ENCODE peak calls at places on chromosomes 7 and 10, in four cellular contexts. Y, V, W and R are unnamed samples.
A peak's percentile ranks its signal among the peaks of the same experiment; 100 is the strongest.

GRCh38 chr7:51521054-51521453 is 204.4 kb upstream of the COBL start:
- DNase-seq in Y (no peak), W (no peak), V (no peak), R (no peak)

GRCh38 chr10:92304061-92304460 is 13.1 kb downstream of the MARCHF5 start:
- DNase-seq in Y (no peak), W (no peak), V (no peak), R (no peak)

GRCh38 chr10:17418249-17418648 is 36.1 kb downstream of the ST8SIA6 start:
- DNase-seq in V (peak; percentile 70), W (no peak), Y (no peak), R (peak; percentile 84)

GRCh38 chr10:102119417-102120141 is 589 bp downstream of the LDB1 start:
- DNase-seq in Y (peak; percentile 64), W (no peak), V (peak; percentile 89), R (no peak)

GRCh38 chr10:58734116-58734515 is 221.4 kb downstream of the BICC1 start:
- DNase-seq in Y (no peak), V (no peak), W (no peak), R (no peak)

GRCh38 chr10:97228130-97228774 is 42.5 kb upstream of the SLIT1 start:
- DNase-seq in V (no peak), W (no peak), Y (no peak), R (no peak)

GRCh38 chr7:30709549-30709948 is 27.3 kb upstream of the CRHR2 start:
- DNase-seq in Y (peak; percentile 44), W (no peak), V (no peak), R (no peak)

GRCh38 chr7:77644774-77645173 is 51.5 kb upstream of the RSBN1L start:
- DNase-seq in Y (no peak), W (no peak), V (no peak), R (no peak)

GRCh38 chr7:112290065-112290464 is 83.6 kb downstream of the ZNF277 start:
- DNase-seq in W (no peak), V (no peak), Y (no peak), R (no peak)

GRCh38 chr10:53315709-53316108 is 543.1 kb upstream of the MBL2 start:
- DNase-seq in Y (no peak), V (no peak), W (no peak), R (no peak)

GRCh38 chr7:17661982-17662585 is 278.2 kb downstream of the SNX13 start:
- DNase-seq in Y (no peak), V (no peak), W (no peak), R (no peak)

GRCh38 chr7:7972128-7972527 is 3.5 kb downstream of the GLCCI1 start:
- DNase-seq in Y (peak; percentile 29), V (no peak), W (no peak), R (no peak)

GRCh38 chr10:121919666-121920065 is 8.2 kb downstream of the ATE1 start:
- DNase-seq in Y (no peak), V (no peak), W (no peak), R (no peak)

GRCh38 chr7:125423444-125424155 is 494.0 kb upstream of the POT1 start:
- DNase-seq in V (no peak), W (no peak), Y (no peak), R (no peak)

GRCh38 chr7:81767883-81768282 is 2.0 kb downstream of the HGF start:
- DNase-seq in V (no peak), W (no peak), Y (no peak), R (no peak)
- H3K4me3 ChIP-seq in V (no peak overlapping the region), W (peak overlapping the region; percentile 52), Y (no peak overlapping the region), R (no peak overlapping the region)

DNA sequence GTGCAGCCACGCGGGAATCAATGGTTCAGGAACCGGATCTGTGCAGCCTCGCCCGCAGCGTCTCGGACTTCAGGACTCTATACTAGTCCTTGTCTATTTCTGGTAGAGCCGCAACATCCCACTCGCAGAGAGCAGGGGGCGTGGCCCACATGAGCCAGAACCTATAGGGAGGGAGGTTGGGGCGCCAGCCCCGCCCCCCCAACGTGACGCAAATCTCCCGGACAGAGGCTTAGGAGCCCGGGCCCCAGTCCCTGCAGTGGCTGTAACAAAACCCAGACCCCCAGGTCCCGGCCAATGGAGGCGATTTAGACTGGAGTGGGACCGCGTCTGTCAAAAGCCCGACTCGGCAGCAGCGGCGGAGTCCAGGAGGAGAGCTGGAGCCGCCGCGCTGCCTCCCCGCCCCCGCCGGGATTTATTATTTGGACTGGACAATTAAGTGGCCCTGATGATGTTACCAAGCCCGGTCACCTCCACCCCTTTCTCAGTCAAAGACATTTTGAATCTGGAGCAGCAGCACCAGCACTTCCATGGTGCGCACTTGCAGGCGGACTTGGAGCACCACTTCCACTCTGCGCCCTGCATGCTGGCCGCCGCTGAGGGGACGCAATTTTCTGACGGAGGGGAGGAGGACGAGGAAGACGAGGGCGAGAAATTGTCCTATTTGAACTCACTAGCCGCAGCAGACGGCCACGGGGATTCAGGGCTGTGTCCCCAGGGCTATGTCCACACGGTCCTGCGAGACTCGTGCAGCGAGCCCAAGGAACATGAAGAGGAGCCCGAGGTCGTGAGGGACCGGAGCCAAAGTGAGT is at the start of gene NKX2-3:
- DNase-seq in Y (peak; percentile 92), W (no peak), V (no peak), R (no peak)
- H3K4me3 ChIP-seq in Y (peak within 1 kb of the TSS; percentile 24), W (peak within 1 kb of the TSS; percentile 26), V (no peak within 1 kb of the TSS), R (no peak within 1 kb of the TSS)

DNA sequence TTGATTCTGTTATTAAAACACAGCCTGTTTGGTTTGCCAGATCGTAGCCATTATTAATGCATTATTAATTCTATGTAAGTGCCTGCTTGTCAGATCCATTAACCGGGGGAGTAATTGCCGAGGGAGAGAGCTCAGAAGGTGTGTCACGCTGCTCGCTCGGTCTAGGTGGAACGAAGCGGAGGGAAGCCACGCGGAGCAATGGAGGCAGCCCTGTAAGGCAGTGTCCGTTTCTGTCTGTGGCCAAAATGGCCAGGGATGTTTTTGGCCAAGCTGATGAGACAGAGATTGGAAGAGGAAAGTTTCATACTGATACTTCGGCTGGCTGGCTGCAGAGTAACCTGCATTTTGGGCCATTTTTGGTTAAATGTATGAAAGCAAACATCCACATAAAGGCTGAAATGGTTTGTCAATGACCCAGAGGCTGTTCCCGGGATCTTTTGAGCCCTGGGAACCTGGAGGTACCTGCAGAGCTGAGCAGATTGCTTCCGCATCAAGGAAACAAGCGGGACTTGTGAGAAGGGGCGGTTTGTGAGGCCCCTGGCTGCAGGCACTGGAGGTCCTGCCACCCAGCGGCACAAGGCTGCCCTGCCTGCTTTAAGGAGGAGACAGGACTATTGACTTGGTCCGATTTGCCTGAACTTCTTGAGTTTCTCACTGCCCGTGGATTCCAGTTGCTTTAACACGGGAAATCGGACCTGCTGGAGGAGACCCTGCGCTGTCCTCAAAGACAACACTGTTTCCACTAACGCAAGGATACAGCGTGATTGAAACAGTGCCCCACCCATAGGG is 129.9 kb downstream of the DNAJB6 start:
- DNase-seq in W (no peak), Y (peak; percentile 61), V (no peak), R (no peak)
- H3K4me3 ChIP-seq in W (no peak overlapping the region), Y (no peak overlapping the region), V (no peak overlapping the region), R (no peak overlapping the region)

GRCh38 chr7:28155019-28155660 is 25.5 kb downstream of the JAZF1 start:
- DNase-seq in W (no peak), Y (no peak), V (no peak), R (no peak)
- H3K4me3 ChIP-seq in W (no peak overlapping the region), Y (no peak overlapping the region), V (no peak overlapping the region), R (no peak overlapping the region)

DNA sequence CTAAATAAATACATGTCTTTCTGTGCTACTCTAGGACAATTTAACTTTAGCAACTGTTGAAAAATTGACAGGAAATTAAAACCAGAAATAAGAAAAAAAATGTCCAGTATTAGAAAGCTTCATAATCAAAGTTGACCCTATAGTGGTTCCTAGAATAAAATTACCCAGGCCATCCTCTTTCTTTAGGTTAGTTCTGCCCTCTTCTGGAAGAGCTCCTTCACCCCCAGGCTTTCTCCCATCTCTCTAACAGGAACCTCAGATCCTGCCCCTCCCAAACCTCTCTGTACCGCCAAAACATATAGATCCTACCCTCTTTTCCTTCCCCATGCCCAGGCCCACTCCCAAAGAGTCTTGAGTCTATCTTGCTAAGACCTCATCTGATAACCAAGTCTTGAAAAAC is 159.4 kb upstream of the CDK1 start:
- DNase-seq in W (no peak), Y (no peak), V (no peak), R (no peak)
- H3K4me3 ChIP-seq in W (no peak overlapping the region), Y (no peak overlapping the region), V (no peak overlapping the region), R (no peak overlapping the region)

GRCh38 chr10:69867699-69868558 is 66.2 kb downstream of the COL13A1 start:
- DNase-seq in V (no peak), W (no peak), Y (peak; percentile 63), R (no peak)
- H3K4me3 ChIP-seq in V (no peak overlapping the region), W (no peak overlapping the region), Y (no peak overlapping the region), R (no peak overlapping the region)

DNA sequence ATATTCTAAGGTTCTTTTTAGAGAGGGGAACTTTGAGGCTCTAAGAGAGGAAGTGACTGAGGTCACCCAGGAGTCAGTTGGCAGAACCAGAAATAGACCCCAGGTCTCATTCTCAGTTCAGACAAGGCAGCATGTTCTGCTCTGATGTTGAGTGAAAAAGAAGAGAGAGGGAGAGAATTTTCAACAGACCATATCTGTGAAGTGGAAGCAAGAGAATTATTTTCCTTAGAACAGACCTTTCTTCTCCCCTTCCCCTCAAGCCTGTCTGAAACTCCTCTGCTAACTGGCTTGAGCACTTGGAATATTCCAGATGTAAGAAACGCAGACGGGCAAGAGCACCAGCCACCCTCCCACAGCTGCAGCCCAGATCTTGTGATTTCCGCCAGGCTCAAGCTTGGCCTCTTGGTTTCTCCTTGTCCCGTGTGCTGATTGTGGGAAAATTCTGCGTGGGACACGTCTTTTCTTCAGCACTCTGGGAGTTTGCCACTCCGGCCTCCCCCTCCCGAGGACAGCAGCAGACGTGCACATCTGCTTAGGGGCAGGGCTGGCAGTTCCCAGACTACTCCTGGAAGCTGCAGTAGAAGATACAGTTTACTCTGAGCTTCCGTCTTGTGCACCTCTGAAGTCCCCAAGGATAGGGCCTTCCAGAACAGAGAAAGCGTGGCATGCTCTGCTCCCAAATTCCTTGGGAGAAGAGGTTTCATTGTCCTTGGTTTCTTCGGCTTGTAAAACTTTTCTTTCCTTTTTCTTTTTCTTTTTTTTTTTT is 22.7 kb upstream of the IKZF1 start:
- DNase-seq in V (no peak), W (no peak), Y (no peak), R (no peak)
- H3K4me3 ChIP-seq in V (no peak overlapping the region), W (no peak overlapping the region), Y (no peak overlapping the region), R (no peak overlapping the region)

DNA sequence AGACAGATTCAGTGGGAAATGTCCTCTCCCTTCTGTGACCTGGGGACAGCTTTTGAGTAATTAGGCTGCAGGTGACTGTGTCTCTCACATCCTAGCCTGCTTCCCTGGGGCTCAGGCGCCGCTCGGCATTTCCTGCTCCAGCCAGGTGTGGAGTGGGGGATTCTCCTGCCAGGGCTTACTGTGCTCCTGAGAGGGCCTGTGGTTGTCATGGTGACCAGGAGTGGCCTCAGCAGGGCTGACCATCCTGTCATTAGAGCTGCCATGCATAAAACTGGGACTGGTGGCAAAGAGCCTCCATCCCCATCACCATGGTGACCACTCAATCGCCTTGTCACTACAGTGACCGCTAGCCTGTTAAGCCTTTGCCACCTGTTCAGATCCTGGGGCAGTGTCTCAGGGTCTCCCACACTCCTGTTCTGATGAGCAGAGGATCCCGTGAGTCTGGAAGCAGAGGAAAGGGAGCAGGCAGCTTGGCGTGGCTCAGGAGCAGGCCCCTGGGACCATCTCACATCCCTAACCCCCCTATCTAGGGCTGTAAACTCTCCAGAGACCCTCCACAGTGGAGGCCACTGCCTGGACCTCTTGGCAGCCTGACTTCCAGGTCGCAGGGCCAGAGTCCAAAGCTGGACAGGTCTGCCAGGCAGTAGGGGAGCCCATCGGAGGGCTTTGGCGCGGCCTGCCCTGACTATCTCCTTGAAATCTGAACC is at the start of gene GCK:
- DNase-seq in V (no peak), Y (peak; percentile 34), W (no peak), R (no peak)
- H3K4me3 ChIP-seq in V (no peak within 1 kb of the TSS), Y (no peak within 1 kb of the TSS), W (no peak within 1 kb of the TSS), R (no peak within 1 kb of the TSS)